ENCODE peak calls at places on chromosome 2, in eight cellular contexts. L is fibroblast of the aortic adventitia; P is CD8-positive, alpha-beta T cell; M is mesothelial cell of epicardium; E is upper lobe of right lung; B is GM06990; Y is kidney epithelial cell; F is hepatocyte. V is an unnamed sample.
A peak's percentile ranks its signal among the peaks of the same experiment; 100 is the strongest.

GRCh38 chr2:70939847-70940580 is 4.3 kb downstream of the ATP6V1B1 start:
- DNase-seq in L (no peak), P (no peak), M (no peak), E (peak; percentile 51), B (no peak), Y (no peak), F (no peak), V (no peak)

GRCh38 chr2:43226558-43226954 is at the start of gene ZFP36L2:
- DNase-seq in L (peak; percentile 94), P (peak; percentile 94), M (peak; percentile 95), E (peak; percentile 99), B (peak; percentile 96), Y (no peak), F (peak; percentile 99), V (no peak)

GRCh38 chr2:13682878-13683277 is 949.6 kb upstream of the LRATD1 start:
- DNase-seq in L (no peak), P (no peak), M (no peak), E (no peak), B (no peak), Y (no peak), F (no peak), V (no peak)

GRCh38 chr2:52311862-52312261 is 1279.9 kb upstream of the NRXN1 start:
- DNase-seq in L (no peak), P (no peak), M (no peak), E (no peak), B (no peak), Y (no peak), F (no peak), V (no peak)

GRCh38 chr2:120641366-120641771 is 94.3 kb upstream of the GLI2 start:
- DNase-seq in L (peak; percentile 77), P (no peak), M (no peak), E (no peak), B (no peak), Y (no peak), F (no peak), V (no peak)

GRCh38 chr2:112867701-112868631 is 31.4 kb upstream of the IL1B start:
- DNase-seq in L (no peak), P (no peak), M (no peak), E (no peak), B (no peak), Y (no peak), F (no peak), V (no peak)

GRCh38 chr2:163687213-163687612 is 48.6 kb downstream of the FIGN start:
- DNase-seq in L (no peak), P (no peak), M (no peak), E (no peak), B (no peak), Y (no peak), F (no peak), V (no peak)

GRCh38 chr2:23312996-23313606 is 71.9 kb upstream of the KLHL29 start:
- DNase-seq in L (peak; percentile 10), P (no peak), M (no peak), E (no peak), B (peak; percentile 32), Y (no peak), F (peak; percentile 22), V (no peak)

GRCh38 chr2:221044781-221045180 is 527.3 kb downstream of the EPHA4 start:
- DNase-seq in L (no peak), P (no peak), M (no peak), E (no peak), B (no peak), Y (no peak), F (no peak), V (no peak)

GRCh38 chr2:8138525-8138922 is 543.3 kb upstream of the ID2 start:
- DNase-seq in L (no peak), P (no peak), M (no peak), E (no peak), B (no peak), Y (no peak), F (no peak), V (no peak)

GRCh38 chr2:38835015-38835601 is 40.6 kb downstream of the DHX57 start:
- DNase-seq in L (peak; percentile 36), P (no peak), M (no peak), E (no peak), B (no peak), Y (no peak), F (peak; percentile 39), V (no peak)

GRCh38 chr2:10316860-10317259 is 14.2 kb downstream of the HPCAL1 start:
- DNase-seq in L (no peak), P (no peak), M (no peak), E (no peak), B (no peak), Y (no peak), F (no peak), V (no peak)

GRCh38 chr2:110828330-110828729 is 96.0 kb downstream of the ACOXL start:
- DNase-seq in L (no peak), P (no peak), M (no peak), E (no peak), B (no peak), Y (no peak), F (peak; percentile 29), V (no peak)

GRCh38 chr2:3450385-3451031 is 68.8 kb downstream of the ADI1 start:
- DNase-seq in L (no peak), P (no peak), M (no peak), E (no peak), B (no peak), Y (no peak), F (no peak), V (no peak)

GRCh38 chr2:150686391-150686790 is 198.9 kb upstream of the RND3 start:
- DNase-seq in L (no peak), P (no peak), M (no peak), E (no peak), B (no peak), Y (no peak), F (no peak), V (no peak)

GRCh38 chr2:160581448-160581847 is 87.8 kb upstream of the RBMS1 start:
- DNase-seq in L (no peak), P (no peak), M (no peak), E (no peak), B (no peak), Y (no peak), F (no peak), V (no peak)

GRCh38 chr2:168189835-168190426 is 57.5 kb downstream of the STK39 start:
- DNase-seq in L (peak; percentile 61), P (no peak), M (no peak), E (no peak), B (no peak), Y (no peak), F (peak; percentile 34), V (no peak)

GRCh38 chr2:182300603-182301002 is 126.2 kb downstream of the PDE1A start:
- DNase-seq in L (no peak), P (no peak), M (no peak), E (no peak), B (no peak), Y (peak; percentile 76), F (no peak), V (peak; percentile 82)

GRCh38 chr2:40488101-40488598 is 36.3 kb upstream of the SLC8A1 start:
- DNase-seq in L (peak; percentile 64), P (no peak), M (no peak), E (no peak), B (no peak), Y (peak; percentile 35), F (peak; percentile 11), V (peak; percentile 51)

GRCh38 chr2:216495656-216496055 is 3.0 kb upstream of the RPL37A start:
- DNase-seq in L (peak; percentile 63), P (no peak), M (no peak), E (no peak), B (peak; percentile 34), Y (no peak), F (no peak), V (no peak)

DNA sequence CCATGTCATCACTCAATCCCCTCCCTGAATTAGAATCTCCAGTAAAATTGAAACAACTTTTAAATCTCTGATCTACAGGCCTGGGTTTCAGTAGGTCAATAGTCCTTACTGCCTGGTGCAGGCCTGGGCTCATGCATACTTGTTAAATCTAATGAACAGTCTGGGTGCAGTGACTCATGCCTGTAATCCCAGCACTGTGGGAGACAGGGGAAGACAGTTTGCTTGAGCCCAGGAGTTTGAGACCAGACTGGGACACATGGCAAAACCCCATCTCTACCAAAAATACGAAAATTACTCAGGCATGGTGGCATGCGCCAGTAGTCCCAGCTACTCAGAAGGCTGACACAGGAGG is 94.7 kb upstream of the SP3 start:
- DNase-seq in L (no peak), P (no peak), M (no peak), E (no peak), B (no peak), Y (no peak), F (no peak), V (no peak)
- TF ChIP-seq CTCF in L (no peak), P (no peak), M (no peak), E (no peak), B (no peak), Y (no peak), F (no peak), V (no peak)

GRCh38 chr2:61658841-61659780 is 121.0 kb upstream of the XPO1 start:
- DNase-seq in L (peak; percentile 71), P (no peak), M (no peak), E (no peak), B (peak; percentile 17), Y (no peak), F (peak; percentile 56), V (no peak)

GRCh38 chr2:61662990-61663389 is 124.8 kb upstream of the XPO1 start:
- DNase-seq in L (no peak), P (no peak), M (no peak), E (no peak), B (no peak), Y (no peak), F (no peak), V (no peak)

GRCh38 chr2:61664190-61664589 is 126.0 kb upstream of the XPO1 start:
- DNase-seq in L (no peak), P (no peak), M (no peak), E (no peak), B (no peak), Y (no peak), F (no peak), V (no peak)

GRCh38 chr2:61660511-61661388 is 122.6 kb upstream of the XPO1 start:
- DNase-seq in L (peak; percentile 40), P (no peak), M (no peak), E (no peak), B (no peak), Y (no peak), F (peak; percentile 14), V (no peak)
- TF ChIP-seq CTCF in L (no peak), P (no peak), M (no peak), E (no peak), B (no peak), Y (no peak), F (no peak), V (no peak)

DNA sequence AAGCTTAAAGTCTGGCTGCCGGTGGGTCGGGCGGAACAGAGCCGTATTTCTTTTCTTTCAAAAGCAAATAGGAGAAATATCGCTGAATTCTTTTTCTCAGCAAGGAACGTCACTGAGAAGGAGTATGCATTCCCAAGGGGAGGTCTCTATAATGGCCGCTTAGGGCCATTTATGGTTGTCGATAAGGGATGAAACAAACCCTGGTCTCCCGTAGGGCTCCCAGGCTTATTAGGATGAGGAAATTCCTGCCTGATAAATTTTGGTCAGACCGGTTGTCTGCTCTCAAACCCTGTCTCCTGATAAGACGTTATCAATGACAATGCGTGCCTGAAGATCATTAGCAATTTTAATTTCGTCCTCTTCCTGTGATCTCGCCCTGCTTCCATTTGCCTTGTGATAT is 227.7 kb upstream of the ZEB2 start:
- DNase-seq in L (no peak), P (no peak), M (no peak), E (no peak), B (no peak), Y (no peak), F (no peak), V (no peak)
- TF ChIP-seq CTCF in L (no peak), P (no peak), M (no peak), E (no peak), B (no peak), Y (no peak), F (no peak), V (no peak)

GRCh38 chr2:68900496-68901198 is 29.4 kb upstream of the BMP10 start:
- DNase-seq in L (no peak), P (no peak), M (no peak), E (no peak), B (no peak), Y (no peak), F (no peak), V (no peak)
- TF ChIP-seq CTCF in L (peak; percentile 10), P (no peak), M (no peak), E (no peak), B (no peak), Y (no peak), F (no peak), V (no peak)

V was measured in epithelial cell of proximal tubule.